ENCODE peak calls at places on chromosomes 16 and 17, in nine cellular contexts. D is right cardiac atrium, G is small intestine, T is OCI-LY7, Q is substantia nigra, H is K562, V is SJSA1, Y is heart left ventricle, P is adrenal gland. E is an unnamed sample.

GRCh38 chr16:106623-107324 is 28.7 kb downstream of the MPG start:
- DNase-seq in D (no peak), G (peak), T (peak), Q (peak), H (peak), V (peak), Y (peak), P (peak), E (peak)

GRCh38 chr16:66720766-66721165 is 24.2 kb upstream of the CMTM4 start:
- DNase-seq in D (no peak), G (no peak), T (no peak), Q (no peak), H (no peak), V (no peak), Y (no peak), P (no peak), E (no peak)

GRCh38 chr17:3768341-3768740 is 32.6 kb downstream of the ITGAE start:
- DNase-seq in D (no peak), G (no peak), T (no peak), Q (no peak), H (no peak), V (no peak), Y (no peak), P (no peak), E (no peak)

GRCh38 chr16:1105888-1106620 is 10.0 kb upstream of the C1QTNF8 start:
- DNase-seq in D (peak), G (peak), T (peak), Q (peak), H (peak), V (no peak), Y (peak), P (peak), E (peak)

GRCh38 chr16:79601092-79601977 is 798 bp upstream of the MAF start:
- DNase-seq in D (peak), G (peak), T (no peak), Q (no peak), H (no peak), V (peak), Y (peak), P (peak), E (no peak)

GRCh38 chr16:58462499-58462996 is 37.4 kb upstream of the NDRG4 start:
- DNase-seq in D (no peak), G (no peak), T (no peak), Q (no peak), H (no peak), V (no peak), Y (no peak), P (no peak), E (no peak)

GRCh38 chr17:42767512-42767911 is 5.7 kb upstream of the VPS25 start:
- DNase-seq in D (no peak), G (no peak), T (no peak), Q (no peak), H (no peak), V (no peak), Y (no peak), P (no peak), E (no peak)

GRCh38 chr17:34892864-34893263 is 68.4 kb downstream of the CCT6B start:
- DNase-seq in D (no peak), G (peak), T (peak), Q (no peak), H (peak), V (no peak), Y (no peak), P (peak), E (peak)

GRCh38 chr16:88920618-88921602 is 54.5 kb upstream of the PABPN1L start:
- DNase-seq in D (peak), G (no peak), T (no peak), Q (no peak), H (no peak), V (no peak), Y (peak), P (peak), E (no peak)

GRCh38 chr16:79628501-79628975 is 28.0 kb upstream of the MAF start:
- DNase-seq in D (no peak), G (no peak), T (no peak), Q (no peak), H (no peak), V (peak), Y (no peak), P (no peak), E (no peak)

GRCh38 chr17:30341703-30342102 is 7.8 kb upstream of the TMIGD1 start:
- DNase-seq in D (no peak), G (no peak), T (no peak), Q (no peak), H (no peak), V (no peak), Y (no peak), P (no peak), E (no peak)

GRCh38 chr16:56724191-56724590 is 5.7 kb upstream of the NUP93 start:
- DNase-seq in D (no peak), G (no peak), T (no peak), Q (no peak), H (no peak), V (no peak), Y (no peak), P (no peak), E (no peak)

GRCh38 chr17:83046759-83047478 is 32.5 kb upstream of the METRNL start:
- DNase-seq in D (no peak), G (no peak), T (no peak), Q (no peak), H (no peak), V (no peak), Y (no peak), P (no peak), E (no peak)

GRCh38 chr17:47276868-47277267 is 23.2 kb downstream of the ITGB3 start:
- DNase-seq in D (peak), G (peak), T (no peak), Q (no peak), H (no peak), V (peak), Y (peak), P (peak), E (no peak)

GRCh38 chr16:8571061-8571596 is 19.2 kb downstream of the TMEM114 start:
- DNase-seq in D (no peak), G (no peak), T (no peak), Q (no peak), H (no peak), V (peak), Y (no peak), P (no peak), E (no peak)

GRCh38 chr16:56673916-56674315 is 4.3 kb downstream of the MT1H start:
- DNase-seq in D (no peak), G (peak), T (peak), Q (no peak), H (no peak), V (no peak), Y (no peak), P (peak), E (peak)

GRCh38 chr17:42399121-42399520 is 10.9 kb upstream of the STAT3 start:
- DNase-seq in D (no peak), G (no peak), T (no peak), Q (no peak), H (no peak), V (no peak), Y (no peak), P (no peak), E (no peak)

GRCh38 chr17:2937331-2938003 is 125.9 kb downstream of the OR1D5 start:
- DNase-seq in D (no peak), G (no peak), T (no peak), Q (no peak), H (no peak), V (no peak), Y (no peak), P (no peak), E (peak)

GRCh38 chr17:74663566-74663965 is 40.0 kb upstream of the CD300E start:
- DNase-seq in D (no peak), G (no peak), T (no peak), Q (no peak), H (no peak), V (no peak), Y (no peak), P (peak), E (no peak)

GRCh38 chr17:60406887-60407286 is 15.0 kb upstream of the USP32 start:
- DNase-seq in D (no peak), G (no peak), T (no peak), Q (no peak), H (no peak), V (no peak), Y (no peak), P (no peak), E (peak)
- H3K27ac ChIP-seq in D (no peak), G (no peak), T (no peak), Q (no peak), H (no peak), V (no peak), Y (no peak), P (no peak), E (no peak)

GRCh38 chr16:72051818-72052217 is 2.5 kb upstream of the HP start:
- DNase-seq in D (no peak), G (no peak), T (no peak), Q (no peak), H (no peak), V (no peak), Y (no peak), P (no peak), E (no peak)
- H3K27ac ChIP-seq in D (no peak), G (no peak), T (no peak), Q (no peak), H (no peak), V (no peak), Y (no peak), P (no peak), E (no peak)

DNA sequence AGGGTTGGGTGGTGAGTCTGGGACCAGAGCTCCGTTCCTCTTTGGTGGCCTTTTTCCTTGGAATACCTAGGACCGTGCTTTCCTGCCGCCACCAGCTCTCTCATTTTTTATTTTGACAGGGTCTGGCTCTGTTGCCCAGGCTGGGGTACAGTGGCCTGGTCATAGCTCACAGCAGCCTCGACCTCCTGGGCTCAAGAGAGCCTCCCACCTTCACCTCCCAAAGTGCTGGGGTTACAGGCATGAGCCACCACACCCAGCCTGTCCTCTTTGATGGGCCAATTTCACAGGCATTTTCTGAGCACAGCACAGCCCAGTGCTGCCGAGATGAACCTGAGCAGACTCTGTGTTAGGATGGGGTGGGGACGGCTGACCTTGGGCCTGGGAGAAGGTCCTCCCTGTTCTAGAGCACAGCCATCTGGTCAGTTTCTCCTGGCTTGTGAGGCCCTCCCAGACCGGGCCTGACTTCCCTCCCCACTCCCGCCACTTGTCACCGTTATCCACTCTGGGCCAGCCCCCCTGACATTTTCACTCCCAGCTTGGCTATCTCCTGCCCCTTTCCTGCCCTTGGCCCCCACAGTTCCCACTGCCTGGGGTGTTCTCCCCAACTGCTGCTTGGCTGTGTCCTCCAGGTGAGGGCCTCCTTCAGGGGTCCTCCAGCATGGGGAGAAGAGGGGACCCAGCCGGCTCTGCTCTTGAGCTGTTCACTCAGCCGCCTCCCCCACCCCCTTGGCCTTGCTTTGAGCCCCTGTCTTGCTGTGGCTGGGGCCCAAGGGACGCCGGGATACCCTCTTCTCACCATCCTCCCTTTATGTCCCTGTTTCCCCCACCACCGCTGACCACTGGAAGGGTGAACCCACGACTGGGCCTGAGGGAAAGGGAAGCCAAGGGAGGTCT is 5.0 kb downstream of the ADCY7 start:
- DNase-seq in D (peak), G (no peak), T (no peak), Q (no peak), H (peak), V (no peak), Y (no peak), P (no peak), E (no peak)
- H3K27ac ChIP-seq in D (no peak), G (no peak), T (no peak), Q (no peak), H (peak), V (no peak), Y (no peak), P (no peak), E (no peak)

GRCh38 chr17:17200831-17201230 is 5.3 kb downstream of the PLD6 start:
- DNase-seq in D (no peak), G (no peak), T (no peak), Q (no peak), H (no peak), V (no peak), Y (no peak), P (no peak), E (no peak)

GRCh38 chr17:17200311-17200710 is 5.8 kb downstream of the PLD6 start:
- DNase-seq in D (no peak), G (no peak), T (no peak), Q (no peak), H (no peak), V (no peak), Y (no peak), P (no peak), E (no peak)

GRCh38 chr17:17203173-17203730 is 2.9 kb downstream of the PLD6 start:
- DNase-seq in D (no peak), G (no peak), T (no peak), Q (no peak), H (no peak), V (no peak), Y (no peak), P (no peak), E (no peak)

GRCh38 chr17:17201907-17202306 is 4.2 kb downstream of the PLD6 start:
- DNase-seq in D (peak), G (no peak), T (no peak), Q (no peak), H (no peak), V (no peak), Y (no peak), P (peak), E (no peak)

GRCh38 chr17:17201271-17201670 is 4.9 kb downstream of the PLD6 start:
- DNase-seq in D (no peak), G (no peak), T (no peak), Q (no peak), H (no peak), V (no peak), Y (no peak), P (no peak), E (no peak)
- H3K27ac ChIP-seq in D (no peak), G (no peak), T (no peak), Q (no peak), H (no peak), V (no peak), Y (peak), P (no peak), E (no peak)

GRCh38 chr16:46582313-46582712 is 38.9 kb downstream of the SHCBP1 start:
- DNase-seq in D (no peak), G (no peak), T (no peak), Q (no peak), H (no peak), V (no peak), Y (no peak), P (no peak), E (peak)
- H3K27ac ChIP-seq in D (no peak), G (no peak), T (no peak), Q (no peak), H (no peak), V (no peak), Y (no peak), P (no peak), E (peak)

GRCh38 chr17:8534498-8535188 is 95.9 kb downstream of the MYH10 start:
- DNase-seq in D (no peak), G (no peak), T (no peak), Q (no peak), H (no peak), V (no peak), Y (no peak), P (no peak), E (no peak)

GRCh38 chr17:8537734-8538133 is 92.8 kb downstream of the MYH10 start:
- DNase-seq in D (no peak), G (no peak), T (no peak), Q (no peak), H (no peak), V (no peak), Y (no peak), P (no peak), E (no peak)

DNA sequence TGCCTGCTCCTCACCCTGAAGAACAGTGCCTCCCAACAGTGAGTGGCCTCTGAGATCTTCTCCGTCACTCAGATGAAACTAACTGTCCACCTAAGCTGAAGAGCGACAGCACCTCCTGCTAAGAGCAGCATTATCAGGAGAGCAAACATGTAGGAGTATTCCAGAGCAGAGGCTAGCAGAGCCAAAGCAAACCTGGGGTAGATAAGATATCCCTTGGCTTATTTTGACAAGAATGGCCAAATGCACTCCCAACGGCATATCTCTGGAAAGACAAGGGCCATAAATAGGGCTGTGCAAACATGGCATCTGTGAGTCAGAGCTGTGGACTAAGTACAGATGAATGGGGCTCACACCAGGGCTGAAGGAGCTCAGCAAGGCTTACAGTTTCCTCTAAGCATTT is 96.3 kb downstream of the NDEL1 start:
- DNase-seq in D (no peak), G (peak), T (no peak), Q (no peak), H (peak), V (no peak), Y (no peak), P (no peak), E (no peak)
- H3K27ac ChIP-seq in D (no peak), G (no peak), T (no peak), Q (no peak), H (peak), V (no peak), Y (no peak), P (no peak), E (no peak)

GRCh38 chr17:8143581-8144400 is 8.4 kb downstream of the PER1 start:
- DNase-seq in D (no peak), G (no peak), T (no peak), Q (no peak), H (no peak), V (no peak), Y (peak), P (no peak), E (no peak)
- H3K27ac ChIP-seq in D (no peak), G (no peak), T (no peak), Q (no peak), H (no peak), V (no peak), Y (no peak), P (no peak), E (no peak)